ENCODE peak calls at places on chromosomes 13 and 19, in eight cellular contexts. M, E, G, V, O, L, N and D are unnamed samples.

GRCh38 chr19:55247621-55248099 is 11.2 kb downstream of the PPP6R1 start:
- DNase-seq in M (no peak), E (no peak), G (no peak), V (peak), O (no peak), L (no peak), N (no peak), D (no peak)

GRCh38 chr13:98026457-98026857 is 73.0 kb downstream of the IPO5 start:
- DNase-seq in M (no peak), E (no peak), G (no peak), V (no peak), O (no peak), L (no peak), N (no peak), D (peak)

GRCh38 chr13:25432686-25433085 is 60.9 kb downstream of the ATP8A2 start:
- DNase-seq in M (no peak), E (no peak), G (no peak), V (no peak), O (no peak), L (no peak), N (no peak), D (no peak)

GRCh38 chr19:4814625-4815425 is 16.7 kb downstream of the TICAM1 start:
- DNase-seq in M (no peak), E (no peak), G (no peak), V (no peak), O (no peak), L (no peak), N (no peak), D (no peak)

GRCh38 chr13:101648766-101649489 is 196.5 kb downstream of the ITGBL1 start:
- DNase-seq in M (no peak), E (no peak), G (no peak), V (no peak), O (no peak), L (no peak), N (no peak), D (no peak)

GRCh38 chr19:54806516-54806838 is 3.1 kb downstream of the KIR2DL4 start:
- DNase-seq in M (no peak), E (no peak), G (no peak), V (no peak), O (no peak), L (no peak), N (no peak), D (no peak)

GRCh38 chr13:37059848-37060192 is 332 bp upstream of the SUPT20H start:
- DNase-seq in M (no peak), E (no peak), G (no peak), V (no peak), O (no peak), L (no peak), N (no peak), D (no peak)

GRCh38 chr13:66069570-66069969 is 1160.6 kb downstream of the PCDH9 start:
- DNase-seq in M (no peak), E (no peak), G (no peak), V (no peak), O (no peak), L (no peak), N (no peak), D (no peak)

GRCh38 chr19:23822735-23823134 is 64.0 kb upstream of the ZNF681 start:
- DNase-seq in M (no peak), E (no peak), G (no peak), V (no peak), O (no peak), L (no peak), N (no peak), D (no peak)

GRCh38 chr19:13014101-13014920 is 19.0 kb downstream of the NFIX start:
- DNase-seq in M (no peak), E (no peak), G (no peak), V (no peak), O (no peak), L (no peak), N (peak), D (no peak)

GRCh38 chr13:98942997-98943396 is 34.9 kb downstream of the DOCK9 start:
- DNase-seq in M (no peak), E (no peak), G (no peak), V (no peak), O (no peak), L (no peak), N (no peak), D (no peak)

GRCh38 chr13:72805663-72806341 is 23.9 kb downstream of the PIBF1 start:
- DNase-seq in M (no peak), E (no peak), G (no peak), V (no peak), O (no peak), L (no peak), N (no peak), D (no peak)

GRCh38 chr13:70856706-70857105 is 748.5 kb upstream of the KLHL1 start:
- DNase-seq in M (no peak), E (no peak), G (no peak), V (no peak), O (no peak), L (no peak), N (no peak), D (no peak)

GRCh38 chr13:21672811-21673591 is 2.1 kb downstream of the FGF9 start:
- DNase-seq in M (no peak), E (no peak), G (no peak), V (no peak), O (no peak), L (no peak), N (peak), D (no peak)

GRCh38 chr19:6241056-6241455 is 38.7 kb downstream of the MLLT1 start:
- DNase-seq in M (no peak), E (no peak), G (no peak), V (peak), O (no peak), L (no peak), N (no peak), D (no peak)

GRCh38 chr13:72386138-72386684 is 341.2 kb downstream of the MZT1 start:
- DNase-seq in M (no peak), E (no peak), G (no peak), V (no peak), O (no peak), L (no peak), N (no peak), D (no peak)

GRCh38 chr19:12833747-12834417 is 497 bp downstream of the RTBDN start:
- DNase-seq in M (no peak), E (no peak), G (peak), V (no peak), O (no peak), L (peak), N (peak), D (peak)

GRCh38 chr19:39937094-39937493 is 2.7 kb upstream of the FCGBP start:
- DNase-seq in M (no peak), E (no peak), G (peak), V (no peak), O (no peak), L (peak), N (no peak), D (no peak)